ENCODE peak calls at places on chromosome 12, in seven cellular contexts. V is type B pancreatic cell, K is fibroblast of mammary gland, E is psoas muscle, M is keratinocyte, Y is neural crest cell, R is Calu3. A is an unnamed sample.
A peak's percentile ranks its signal among the peaks of the same experiment; 100 is the strongest.

GRCh38 chr12:49809369-49810158 is 18.6 kb downstream of the NCKAP5L start:
- DNase-seq in V (no peak), K (no peak), E (peak; percentile 47), M (no peak), Y (peak; percentile 21), R (no peak), A (peak; percentile 58)

GRCh38 chr12:6338955-6339761 is 2.7 kb downstream of the TNFRSF1A start:
- DNase-seq in V (no peak), K (no peak), E (no peak), M (no peak), Y (no peak), R (no peak), A (no peak)

GRCh38 chr12:102618197-102618897 is 138.0 kb upstream of the IGF1 start:
- DNase-seq in V (no peak), K (peak; percentile 17), E (peak; percentile 21), M (no peak), Y (no peak), R (no peak), A (no peak)

GRCh38 chr12:21551811-21552469 is 25.8 kb downstream of the SPX start:
- DNase-seq in V (no peak), K (no peak), E (no peak), M (no peak), Y (no peak), R (no peak), A (no peak)

GRCh38 chr12:103798586-103798985 is 42.4 kb downstream of the NT5DC3 start:
- DNase-seq in V (no peak), K (no peak), E (no peak), M (no peak), Y (no peak), R (no peak), A (no peak)

GRCh38 chr12:53496752-53497032 is 2.6 kb downstream of the MAP3K12 start:
- DNase-seq in V (no peak), K (no peak), E (no peak), M (no peak), Y (no peak), R (no peak), A (no peak)

GRCh38 chr12:16492240-16492639 is 113.7 kb downstream of the LMO3 start:
- DNase-seq in V (no peak), K (no peak), E (no peak), M (no peak), Y (no peak), R (no peak), A (no peak)

GRCh38 chr12:52235001-52235760 is 2.1 kb downstream of the KRT7 start:
- DNase-seq in V (no peak), K (peak; percentile 65), E (no peak), M (no peak), Y (no peak), R (peak; percentile 11), A (peak; percentile 42)

GRCh38 chr12:89484470-89484869 is 40.1 kb downstream of the GALNT4 start:
- DNase-seq in V (no peak), K (no peak), E (no peak), M (no peak), Y (no peak), R (no peak), A (no peak)

GRCh38 chr12:95755236-95755865 is 35.2 kb downstream of the NTN4 start:
- DNase-seq in V (no peak), K (no peak), E (no peak), M (no peak), Y (no peak), R (no peak), A (no peak)

GRCh38 chr12:107891967-107892366 is 117.5 kb downstream of the ASCL4 start:
- DNase-seq in V (no peak), K (peak; percentile 18), E (no peak), M (no peak), Y (no peak), R (no peak), A (peak; percentile 7)

GRCh38 chr12:113805673-113806072 is 160.5 kb downstream of the RBM19 start:
- DNase-seq in V (no peak), K (no peak), E (no peak), M (no peak), Y (no peak), R (no peak), A (no peak)

GRCh38 chr12:68746572-68747180 is 700 bp downstream of the SLC35E3 start:
- DNase-seq in V (no peak), K (peak; percentile 78), E (peak; percentile 65), M (no peak), Y (no peak), R (peak; percentile 49), A (peak; percentile 71)

GRCh38 chr12:45583011-45583657 is 146.4 kb upstream of the ARID2 start:
- DNase-seq in V (no peak), K (peak; percentile 26), E (no peak), M (no peak), Y (no peak), R (peak; percentile 5), A (no peak)

GRCh38 chr12:55142896-55143870 is 17.0 kb downstream of the OR9K2 start:
- DNase-seq in V (no peak), K (peak; percentile 48), E (no peak), M (peak; percentile 4), Y (peak; percentile 63), R (peak; percentile 69), A (peak; percentile 31)

GRCh38 chr12:15532364-15532977 is 210.2 kb downstream of the PTPRO start:
- DNase-seq in V (no peak), K (peak; percentile 91), E (no peak), M (no peak), Y (no peak), R (peak; percentile 74), A (peak; percentile 75)

GRCh38 chr12:19014243-19014642 is 115.3 kb upstream of the PLEKHA5 start:
- DNase-seq in V (no peak), K (peak; percentile 48), E (no peak), M (no peak), Y (no peak), R (no peak), A (peak; percentile 37)

GRCh38 chr12:40106655-40107054 is 774 bp upstream of the SLC2A13 start:
- DNase-seq in V (no peak), K (no peak), E (no peak), M (no peak), Y (no peak), R (no peak), A (no peak)

GRCh38 chr12:40107098-40107802 is 1.4 kb upstream of the SLC2A13 start:
- DNase-seq in V (peak; percentile 85), K (peak; percentile 75), E (peak; percentile 83), M (peak; percentile 15), Y (peak; percentile 87), R (peak; percentile 85), A (peak; percentile 68)

GRCh38 chr12:40105515-40106201 is at the start of gene SLC2A13:
- DNase-seq in V (peak; percentile 80), K (peak; percentile 53), E (peak; percentile 75), M (no peak), Y (peak; percentile 56), R (peak; percentile 79), A (peak; percentile 65)

GRCh38 chr12:40106202-40106533 is 287 bp upstream of the SLC2A13 start:
- DNase-seq in V (no peak), K (no peak), E (no peak), M (no peak), Y (no peak), R (no peak), A (no peak)

GRCh38 chr12:40107803-40108620 is 2.1 kb upstream of the SLC2A13 start:
- DNase-seq in V (no peak), K (no peak), E (no peak), M (no peak), Y (no peak), R (no peak), A (no peak)
- TF ChIP-seq CTCF in V (peak; percentile 55), K (no peak), E (no peak), M (no peak), Y (no peak), R (peak; percentile 8), A (no peak)

GRCh38 chr12:78559441-78559840 is 305.1 kb upstream of the SYT1 start:
- DNase-seq in V (no peak), K (no peak), E (no peak), M (no peak), Y (no peak), R (no peak), A (peak; percentile 37)

GRCh38 chr12:78566461-78566860 is 298.1 kb upstream of the SYT1 start:
- DNase-seq in V (no peak), K (no peak), E (no peak), M (no peak), Y (no peak), R (no peak), A (no peak)

GRCh38 chr12:78560633-78561032 is 303.9 kb upstream of the SYT1 start:
- DNase-seq in V (no peak), K (no peak), E (no peak), M (no peak), Y (no peak), R (no peak), A (no peak)

GRCh38 chr12:78568326-78569020 is 296.1 kb upstream of the SYT1 start:
- DNase-seq in V (no peak), K (peak; percentile 24), E (no peak), M (no peak), Y (no peak), R (no peak), A (no peak)

GRCh38 chr12:78562358-78563205 is 302.0 kb upstream of the SYT1 start:
- DNase-seq in V (no peak), K (peak; percentile 53), E (no peak), M (no peak), Y (no peak), R (no peak), A (peak; percentile 19)
- TF ChIP-seq CTCF in V (peak; percentile 66), K (peak; percentile 45), E (no peak), M (peak; percentile 36), Y (peak; percentile 55), R (peak; percentile 28), A (peak; percentile 49)

GRCh38 chr12:3202734-3203446 is 125.7 kb downstream of the TSPAN9 start:
- DNase-seq in V (no peak), K (peak; percentile 40), E (peak; percentile 65), M (no peak), Y (peak; percentile 75), R (peak; percentile 61), A (peak; percentile 26)
- TF ChIP-seq CTCF in V (peak; percentile 93), K (peak; percentile 90), E (peak; percentile 90), M (peak; percentile 95), Y (peak; percentile 97), R (peak; percentile 92), A (peak; percentile 96)

GRCh38 chr12:110403975-110404675 is 617 bp upstream of the ANAPC7 start:
- DNase-seq in V (peak; percentile 79), K (peak; percentile 56), E (peak; percentile 66), M (peak; percentile 23), Y (peak; percentile 67), R (peak; percentile 85), A (peak; percentile 46)

DNA sequence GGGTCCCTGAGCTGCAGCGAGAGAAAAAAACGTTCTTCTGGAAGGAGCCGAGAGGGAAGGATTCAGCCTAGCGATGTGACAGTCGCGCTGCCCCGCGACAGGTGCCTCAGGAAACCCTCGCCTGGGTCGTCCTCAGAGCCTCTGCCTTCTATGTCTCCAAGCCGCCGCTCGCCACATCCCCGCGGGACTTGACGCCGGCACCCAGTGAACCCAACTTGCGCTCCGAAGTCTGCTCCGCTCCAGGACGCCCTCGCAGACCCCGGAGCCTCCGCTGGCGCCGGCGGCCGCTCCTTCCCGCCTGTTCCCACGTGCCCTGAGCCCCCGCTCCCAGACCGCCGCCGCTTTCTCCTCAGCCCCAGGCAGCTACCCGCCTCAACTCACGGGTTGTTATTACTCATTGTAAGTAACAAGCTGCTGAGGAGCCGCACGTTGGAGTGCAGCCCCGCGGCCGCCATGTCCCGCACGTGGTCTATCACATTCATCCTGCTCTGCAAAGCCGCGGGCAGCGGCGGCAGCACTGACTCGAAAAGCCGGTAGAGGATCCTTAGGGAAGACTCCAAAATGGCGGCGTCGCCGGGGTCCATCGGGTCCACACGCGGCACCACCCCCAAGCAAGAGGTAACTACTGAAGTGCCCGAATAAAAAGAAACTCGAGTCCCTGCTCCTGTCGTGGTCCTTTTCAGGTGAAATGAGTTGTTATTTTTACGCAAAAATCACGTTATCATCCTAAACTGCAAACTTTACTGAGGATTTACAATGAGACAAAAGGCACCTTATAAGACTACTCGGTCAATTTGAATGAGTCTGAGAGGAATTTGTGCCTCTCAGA is at the start of gene ANAPC7:
- DNase-seq in V (peak; percentile 95), K (peak; percentile 88), E (peak; percentile 91), M (peak; percentile 59), Y (peak; percentile 89), R (peak; percentile 95), A (peak; percentile 91)
- TF ChIP-seq CTCF in V (peak; percentile 28), K (no peak), E (peak; percentile 3), M (no peak), Y (no peak), R (no peak), A (no peak)